ENCODE peak calls at places on chromosomes 6 and 20, in four cellular contexts. One of them, this sample, is unnamed.

GRCh38 chr6:3372912-3373554 is 83.8 kb downstream of the SLC22A23 start:
- DNase-seq in T-cell: no peak
- DNase-seq in caudate nucleus: no peak
- DNase-seq in SK-N-MC: no peak
- DNase-seq in this sample: no peak

GRCh38 chr6:112203577-112204349 is 50.6 kb downstream of the LAMA4 start:
- DNase-seq in T-cell: no peak
- DNase-seq in caudate nucleus: no peak
- DNase-seq in SK-N-MC: no peak
- DNase-seq in this sample: no peak

GRCh38 chr6:84103029-84103428 is 69.5 kb downstream of the MRAP2 start:
- DNase-seq in T-cell: no peak
- DNase-seq in SK-N-MC: peak; percentile 67
- DNase-seq in caudate nucleus: no peak
- DNase-seq in this sample: no peak

GRCh38 chr6:130212215-130212874 is 10.4 kb downstream of the SAMD3 start:
- DNase-seq in SK-N-MC: no peak
- DNase-seq in T-cell: no peak
- DNase-seq in caudate nucleus: no peak
- DNase-seq in this sample: no peak

GRCh38 chr20:59812286-59813125 is 120.9 kb downstream of the SYCP2 start:
- DNase-seq in caudate nucleus: no peak
- DNase-seq in SK-N-MC: no peak
- DNase-seq in T-cell: no peak
- DNase-seq in this sample: no peak

GRCh38 chr20:62946918-62947317 is 5.6 kb upstream of the SLC17A9 start:
- DNase-seq in SK-N-MC: no peak
- DNase-seq in caudate nucleus: no peak
- DNase-seq in T-cell: no peak
- DNase-seq in this sample: no peak

GRCh38 chr20:57402206-57403125 is 11.3 kb downstream of the RBM38 start:
- DNase-seq in SK-N-MC: no peak
- DNase-seq in T-cell: no peak
- DNase-seq in caudate nucleus: no peak
- DNase-seq in this sample: no peak

GRCh38 chr6:152428126-152428525 is 209.0 kb downstream of the SYNE1 start:
- DNase-seq in caudate nucleus: no peak
- DNase-seq in SK-N-MC: no peak
- DNase-seq in T-cell: no peak
- DNase-seq in this sample: no peak